ENCODE peak calls at places on chromosomes 12 and 14, in five cellular contexts. S is psoas muscle, J is IMR-90, O is OCI-LY7, P is small intestine. B is an unnamed sample.

GRCh38 chr12:116045158-116045557 is 232.3 kb downstream of the MED13L start:
- DNase-seq in S (no peak), J (no peak), O (no peak), P (no peak), B (no peak)

GRCh38 chr12:129119537-129119936 is 266.3 kb downstream of the GLT1D1 start:
- DNase-seq in S (no peak), J (no peak), O (no peak), P (no peak), B (no peak)

GRCh38 chr12:12503384-12504078 is 59.1 kb downstream of the DUSP16 start:
- DNase-seq in S (no peak), J (no peak), O (no peak), P (no peak), B (peak; percentile 30)

GRCh38 chr12:104938371-104938770 is 19.7 kb downstream of the SLC41A2 start:
- DNase-seq in S (no peak), J (peak; percentile 30), O (no peak), P (no peak), B (no peak)

GRCh38 chr14:91149462-91149861 is 35.6 kb downstream of the DGLUCY start:
- DNase-seq in S (peak; percentile 25), J (peak; percentile 100), O (no peak), P (peak; percentile 31), B (peak; percentile 94)

GRCh38 chr12:46221255-46222128 is 47.4 kb downstream of the SLC38A1 start:
- DNase-seq in S (no peak), J (peak; percentile 55), O (no peak), P (no peak), B (no peak)

GRCh38 chr14:72451081-72451972 is 442.6 kb downstream of the DPF3 start:
- DNase-seq in S (no peak), J (no peak), O (no peak), P (peak; percentile 44), B (no peak)

GRCh38 chr12:47458273-47458672 is 247.6 kb downstream of the RPAP3 start:
- DNase-seq in S (no peak), J (no peak), O (no peak), P (peak; percentile 3), B (peak; percentile 4)

GRCh38 chr14:58749066-58749669 is 111.4 kb downstream of the DACT1 start:
- DNase-seq in S (no peak), J (peak; percentile 98), O (no peak), P (peak; percentile 81), B (peak; percentile 88)

GRCh38 chr12:29149691-29150382 is 759 bp downstream of the FAR2 start:
- DNase-seq in S (peak; percentile 20), J (no peak), O (no peak), P (peak; percentile 39), B (no peak)

GRCh38 chr14:77104393-77104792 is 6.3 kb downstream of the CIPC start:
- DNase-seq in S (no peak), J (no peak), O (no peak), P (no peak), B (no peak)

GRCh38 chr12:128178551-128178950 is 88.4 kb upstream of the TMEM132C start:
- DNase-seq in S (no peak), J (no peak), O (no peak), P (no peak), B (no peak)

GRCh38 chr14:32083789-32084188 is 6.7 kb downstream of the ARHGAP5 start:
- DNase-seq in S (no peak), J (no peak), O (no peak), P (peak; percentile 78), B (peak; percentile 21)
- H3K4me1 ChIP-seq in S (peaks cover 50% of the 10 kb centered on the region), J (peaks cover 4% of the 10 kb centered on the region), O (peaks cover 3% of the 10 kb centered on the region), P (peaks cover 2% of the 10 kb centered on the region), B (peaks cover 9% of the 10 kb centered on the region)

GRCh38 chr12:88746386-88746785 is 166.1 kb upstream of the KITLG start:
- DNase-seq in S (no peak), J (no peak), O (no peak), P (peak; percentile 51), B (no peak)

DNA sequence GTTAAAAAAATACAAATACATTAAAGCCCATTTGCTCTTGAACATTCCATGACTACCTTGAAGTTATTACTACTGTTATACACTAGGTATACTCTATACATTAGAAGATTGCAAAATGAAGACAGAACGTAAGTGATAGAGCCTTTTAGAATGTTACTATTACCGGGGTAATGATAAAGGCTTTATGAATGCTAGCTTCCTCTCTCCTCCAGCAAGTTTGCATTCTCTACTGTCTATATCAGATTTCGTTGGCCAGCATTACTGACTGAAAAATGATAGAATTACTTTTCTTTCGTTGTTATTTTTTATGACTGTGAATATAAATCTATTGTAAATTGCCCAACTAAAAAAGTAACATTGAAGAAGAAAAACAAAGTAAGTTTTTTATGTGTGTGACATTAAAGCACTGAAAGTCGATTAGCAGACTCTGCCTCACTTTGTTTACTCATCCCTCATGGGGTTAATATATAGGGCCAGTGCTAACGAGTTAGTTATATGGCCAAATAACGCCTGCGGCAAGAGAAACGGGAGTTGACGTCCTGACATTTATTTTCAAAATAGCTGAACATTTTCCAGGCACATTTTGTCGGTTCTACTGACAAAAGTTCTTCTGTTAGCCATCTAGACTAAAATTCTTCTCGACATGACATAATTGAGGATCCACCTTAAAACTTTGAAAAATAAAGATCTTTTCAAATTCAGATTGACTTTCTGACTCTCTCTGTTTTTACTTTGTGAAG is 163.8 kb upstream of the KITLG start:
- DNase-seq in S (no peak), J (peak; percentile 33), O (no peak), P (no peak), B (no peak)
- H3K4me1 ChIP-seq in S (no peaks in the 10 kb centered on the region), J (no peaks in the 10 kb centered on the region), O (no peaks in the 10 kb centered on the region), P (no peaks in the 10 kb centered on the region), B (no peaks in the 10 kb centered on the region)

DNA sequence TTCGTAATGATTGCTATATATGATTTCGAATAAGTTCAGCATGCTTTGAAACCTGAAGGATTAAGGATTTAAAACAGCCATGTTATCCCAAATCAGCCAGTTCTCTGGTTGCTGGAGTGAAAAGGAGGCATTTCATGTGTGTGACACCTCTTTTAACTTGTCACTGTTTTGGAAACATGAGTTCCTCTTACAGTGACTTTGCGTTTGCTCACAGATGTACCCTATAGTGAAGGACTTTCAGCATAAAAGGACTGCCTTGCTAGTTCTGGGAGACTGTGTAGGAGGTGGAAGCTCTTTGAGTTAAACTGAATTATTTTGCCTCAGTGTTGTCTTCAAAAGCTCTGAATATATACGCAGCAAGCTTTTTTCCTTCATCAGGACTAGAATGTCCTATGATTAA is 7.6 kb downstream of the RNASE11 start:
- DNase-seq in S (no peak), J (no peak), O (no peak), P (no peak), B (no peak)
- H3K4me1 ChIP-seq in S (no peaks in the 10 kb centered on the region), J (no peaks in the 10 kb centered on the region), O (no peaks in the 10 kb centered on the region), P (no peaks in the 10 kb centered on the region), B (no peaks in the 10 kb centered on the region)

GRCh38 chr12:26636710-26637328 is 196.2 kb downstream of the ITPR2 start:
- DNase-seq in S (no peak), J (peak; percentile 74), O (no peak), P (no peak), B (peak; percentile 30)

GRCh38 chr12:26632746-26633145 is 200.2 kb downstream of the ITPR2 start:
- DNase-seq in S (no peak), J (no peak), O (no peak), P (no peak), B (no peak)

GRCh38 chr12:26631846-26632245 is 201.1 kb downstream of the ITPR2 start:
- DNase-seq in S (no peak), J (peak; percentile 38), O (no peak), P (no peak), B (peak; percentile 79)

GRCh38 chr12:26630546-26631027 is 202.4 kb downstream of the ITPR2 start:
- DNase-seq in S (no peak), J (peak; percentile 90), O (no peak), P (peak; percentile 73), B (peak; percentile 39)

DNA sequence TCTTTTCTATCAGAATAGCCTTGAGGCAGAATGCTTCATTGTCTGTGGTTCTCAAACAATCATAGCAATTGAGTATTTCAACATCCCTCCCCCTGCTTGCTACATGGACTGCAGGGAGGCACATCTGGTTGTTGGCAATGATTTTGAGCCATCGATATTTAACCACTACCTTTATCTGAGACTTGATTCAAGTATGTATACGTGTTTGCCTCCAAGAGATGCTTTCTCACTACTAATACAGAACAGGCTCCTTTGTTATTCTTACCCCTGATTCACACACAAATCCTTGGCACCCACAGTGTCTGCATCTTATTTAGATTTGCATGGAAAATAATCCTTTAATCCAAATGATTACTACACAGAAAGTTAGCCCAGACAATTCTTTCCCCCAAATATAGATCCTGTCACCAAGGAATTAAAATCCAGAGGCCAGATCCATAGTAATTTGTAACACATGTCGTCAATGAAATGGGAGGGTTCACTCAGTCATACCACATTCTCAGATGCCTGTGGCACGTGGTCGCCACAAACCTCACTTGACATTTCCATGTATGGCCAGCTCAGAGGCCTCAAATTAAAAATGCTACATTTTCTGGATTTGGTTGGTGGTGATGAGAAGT is 199.3 kb downstream of the ITPR2 start:
- DNase-seq in S (no peak), J (peak; percentile 75), O (no peak), P (no peak), B (no peak)
- H3K4me1 ChIP-seq in S (peaks cover 8% of the 10 kb centered on the region), J (peaks cover 11% of the 10 kb centered on the region), O (no peaks in the 10 kb centered on the region), P (peaks cover 3% of the 10 kb centered on the region), B (peaks cover 56% of the 10 kb centered on the region)

DNA sequence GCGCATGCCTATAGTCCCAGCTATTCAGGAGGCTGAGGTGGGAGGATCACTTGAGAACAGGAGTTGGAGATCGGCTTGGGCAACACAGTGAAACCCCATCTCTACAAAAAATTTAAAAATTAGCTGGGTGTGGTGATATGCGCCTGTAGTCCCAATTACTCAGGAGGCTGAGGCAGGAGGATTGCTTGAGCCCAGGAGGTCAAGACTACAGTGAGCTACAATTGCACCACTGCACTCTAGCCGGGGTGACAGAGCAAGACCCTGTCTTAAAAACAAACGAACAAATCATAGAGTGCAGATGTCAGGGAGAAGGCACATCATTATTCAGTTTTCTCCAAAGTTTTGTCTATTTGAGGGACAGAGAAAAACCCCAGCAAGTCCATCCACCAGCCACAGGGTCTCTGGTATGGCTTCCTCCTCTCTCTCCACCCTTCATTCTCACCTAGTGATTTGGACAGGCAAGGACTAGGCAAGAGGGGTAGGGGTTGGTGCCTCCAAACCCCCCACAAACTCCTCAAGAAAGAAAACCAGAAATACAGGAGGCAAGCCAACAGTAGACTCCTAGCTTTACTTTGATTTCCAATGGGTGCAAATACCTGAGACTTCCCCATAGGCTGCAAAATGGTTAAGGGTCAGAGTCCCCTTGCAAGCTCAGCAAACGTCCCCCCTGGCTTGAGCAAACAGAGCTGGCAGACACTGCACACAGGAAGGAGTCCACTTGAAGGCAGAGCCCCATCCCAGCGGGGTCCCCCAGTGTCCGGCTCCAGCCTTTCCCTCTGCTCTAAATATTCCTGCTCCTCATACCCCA is 26.5 kb upstream of the RPLP0 start:
- DNase-seq in S (no peak), J (no peak), O (no peak), P (peak; percentile 75), B (peak; percentile 68)
- H3K4me1 ChIP-seq in S (peaks cover 72% of the 10 kb centered on the region), J (peaks cover 43% of the 10 kb centered on the region), O (peaks cover 57% of the 10 kb centered on the region), P (peaks cover 23% of the 10 kb centered on the region), B (peaks cover 67% of the 10 kb centered on the region)

B was measured in osteoblast.